ENCODE peak calls at places on chromosomes 7 and 10, in six cellular contexts. F, T, H, Y, U and K are unnamed samples.
A peak's percentile ranks its signal among the peaks of the same experiment; 100 is the strongest.

GRCh38 chr7:75729851-75730274 is 8.9 kb downstream of the HIP1 start:
- DNase-seq in F (no peak), T (peak; percentile 35), H (no peak), Y (no peak), U (no peak), K (no peak)

GRCh38 chr7:116546916-116547315 is 22.1 kb downstream of the CAV1 start:
- DNase-seq in F (no peak), T (no peak), H (no peak), Y (no peak), U (no peak), K (no peak)

GRCh38 chr7:1725199-1725701 is 55.2 kb downstream of the ELFN1 start:
- DNase-seq in F (no peak), T (no peak), H (no peak), Y (no peak), U (no peak), K (no peak)

GRCh38 chr10:6694447-6695155 is 114.5 kb upstream of the PRKCQ start:
- DNase-seq in F (no peak), T (peak; percentile 22), H (no peak), Y (no peak), U (no peak), K (no peak)

GRCh38 chr7:41147651-41148360 is 555.1 kb downstream of the INHBA start:
- DNase-seq in F (no peak), T (no peak), H (no peak), Y (no peak), U (no peak), K (no peak)

GRCh38 chr7:893686-894085 is 17.3 kb downstream of the GET4 start:
- DNase-seq in F (no peak), T (no peak), H (no peak), Y (no peak), U (no peak), K (no peak)

GRCh38 chr10:17233534-17233933 is 5.5 kb downstream of the VIM start:
- DNase-seq in F (no peak), T (no peak), H (no peak), Y (no peak), U (no peak), K (no peak)

GRCh38 chr7:158596309-158596708 is 8.7 kb upstream of the PTPRN2 start:
- DNase-seq in F (no peak), T (no peak), H (no peak), Y (no peak), U (no peak), K (no peak)

GRCh38 chr7:142477079-142477651 is 219.3 kb upstream of the PRSS58 start:
- DNase-seq in F (no peak), T (no peak), H (no peak), Y (peak; percentile 27), U (no peak), K (no peak)

GRCh38 chr10:119750391-119751230 is 24.8 kb downstream of the INPP5F start:
- DNase-seq in F (peak; percentile 72), T (peak; percentile 80), H (peak; percentile 79), Y (peak; percentile 82), U (peak; percentile 36), K (peak; percentile 73)

GRCh38 chr7:2288986-2289611 is 25.1 kb downstream of the SNX8 start:
- DNase-seq in F (no peak), T (no peak), H (no peak), Y (no peak), U (no peak), K (no peak)

GRCh38 chr10:119030421-119031250 is 1.1 kb downstream of the NANOS1 start:
- DNase-seq in F (peak; percentile 74), T (peak; percentile 74), H (peak; percentile 72), Y (peak; percentile 47), U (peak; percentile 62), K (peak; percentile 52)

DNA sequence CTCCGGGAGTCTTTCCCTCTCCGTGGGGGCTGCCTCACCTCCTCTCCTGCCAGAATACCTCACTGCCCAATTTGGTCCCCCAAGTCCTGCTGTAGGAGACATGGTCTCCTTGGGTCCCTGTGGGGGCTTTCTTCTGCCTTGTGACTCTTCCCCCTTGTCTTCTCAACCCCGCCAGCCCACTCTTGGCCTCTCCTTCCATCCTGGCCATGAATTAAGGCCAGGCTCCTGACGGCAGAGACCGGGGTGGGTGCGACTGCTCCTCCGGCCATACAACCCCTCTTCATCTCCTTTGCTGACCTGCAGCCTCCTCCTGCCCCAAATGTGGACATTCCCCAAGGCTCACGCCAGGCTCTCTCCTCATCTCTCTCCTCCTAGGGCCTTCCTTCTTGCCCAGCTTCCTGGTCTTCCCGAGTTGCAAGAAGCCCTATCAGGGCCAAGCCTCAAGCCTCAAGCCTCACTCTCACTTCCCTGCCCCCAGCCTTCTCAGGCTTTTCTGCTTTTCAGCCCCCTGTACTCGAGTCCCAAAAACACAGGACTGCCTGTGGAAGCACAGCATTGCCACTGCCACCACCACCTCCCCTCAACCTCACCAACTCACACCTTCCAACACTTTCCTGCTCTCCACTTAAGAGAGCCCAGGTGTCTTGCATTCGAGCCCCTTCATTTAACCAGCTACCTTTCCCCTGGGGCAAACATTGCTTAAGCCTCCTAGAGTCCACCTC is 1.3 kb downstream of the PNLIPRP2 start:
- DNase-seq in F (no peak), T (no peak), H (no peak), Y (no peak), U (no peak), K (no peak)
- TF ChIP-seq BHLHE40 in F (no peak), T (no peak), H (no peak), Y (no peak), U (no peak), K (no peak)

GRCh38 chr7:30524545-30524944 is 19.9 kb upstream of the GGCT start:
- DNase-seq in F (no peak), T (no peak), H (no peak), Y (no peak), U (no peak), K (peak; percentile 52)
- TF ChIP-seq BHLHE40 in F (no peak), T (no peak), H (no peak), Y (no peak), U (no peak), K (no peak)

DNA sequence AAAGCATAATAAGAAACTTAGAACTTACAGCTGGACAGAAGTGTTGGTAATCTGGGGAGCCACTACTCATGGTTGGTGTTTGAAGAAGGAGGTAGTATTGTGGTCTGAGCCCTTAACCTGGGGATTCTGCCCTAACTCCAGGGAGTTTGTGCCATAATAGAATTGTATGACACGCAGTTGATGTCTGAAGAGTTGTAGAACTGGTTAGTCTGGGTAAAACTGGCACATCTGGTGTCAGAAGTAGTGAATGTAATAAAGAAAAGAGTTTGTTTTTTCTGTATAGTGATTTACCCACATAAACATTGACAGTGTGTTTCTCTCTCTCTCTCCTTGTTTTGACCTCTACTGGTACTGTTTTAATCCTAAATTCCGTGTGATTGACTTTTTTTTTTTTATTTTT is 448.1 kb upstream of the SEMA3D start:
- DNase-seq in F (no peak), T (no peak), H (no peak), Y (no peak), U (no peak), K (no peak)
- TF ChIP-seq BHLHE40 in F (no peak), T (no peak), H (no peak), Y (no peak), U (no peak), K (no peak)

GRCh38 chr7:32582036-32582435 is 86.7 kb downstream of the AVL9 start:
- DNase-seq in F (no peak), T (no peak), H (no peak), Y (peak; percentile 35), U (no peak), K (no peak)

GRCh38 chr7:32580646-32581045 is 85.4 kb downstream of the AVL9 start:
- DNase-seq in F (no peak), T (no peak), H (no peak), Y (no peak), U (no peak), K (no peak)

GRCh38 chr7:32587431-32587948 is 92.2 kb downstream of the AVL9 start:
- DNase-seq in F (peak; percentile 35), T (peak; percentile 91), H (no peak), Y (peak; percentile 89), U (no peak), K (peak; percentile 76)

GRCh38 chr7:32586291-32587221 is 91.3 kb downstream of the AVL9 start:
- DNase-seq in F (peak; percentile 47), T (peak; percentile 89), H (no peak), Y (peak; percentile 96), U (no peak), K (no peak)

DNA sequence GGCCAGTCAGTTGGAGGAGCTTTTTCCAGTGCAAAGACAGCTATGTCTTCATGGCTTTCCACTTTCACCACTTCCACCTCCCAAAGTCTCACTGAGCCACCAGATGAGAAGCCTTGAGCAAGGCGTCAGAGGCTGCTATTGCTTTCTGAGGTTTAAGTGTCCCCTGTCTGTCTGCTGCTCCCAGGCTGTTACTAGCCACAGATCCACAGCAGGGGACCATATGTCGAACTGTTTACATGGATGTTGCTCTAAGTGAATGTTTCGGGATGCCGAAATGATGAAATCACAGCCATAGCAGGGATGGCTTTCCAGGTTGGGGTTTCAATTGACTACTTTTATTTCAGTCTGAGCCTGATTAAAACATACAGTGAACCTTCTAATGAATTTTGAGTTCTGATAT is 88.5 kb downstream of the AVL9 start:
- DNase-seq in F (no peak), T (no peak), H (no peak), Y (peak; percentile 87), U (no peak), K (no peak)
- TF ChIP-seq BHLHE40 in F (no peak), T (no peak), H (no peak), Y (no peak), U (no peak), K (no peak)

DNA sequence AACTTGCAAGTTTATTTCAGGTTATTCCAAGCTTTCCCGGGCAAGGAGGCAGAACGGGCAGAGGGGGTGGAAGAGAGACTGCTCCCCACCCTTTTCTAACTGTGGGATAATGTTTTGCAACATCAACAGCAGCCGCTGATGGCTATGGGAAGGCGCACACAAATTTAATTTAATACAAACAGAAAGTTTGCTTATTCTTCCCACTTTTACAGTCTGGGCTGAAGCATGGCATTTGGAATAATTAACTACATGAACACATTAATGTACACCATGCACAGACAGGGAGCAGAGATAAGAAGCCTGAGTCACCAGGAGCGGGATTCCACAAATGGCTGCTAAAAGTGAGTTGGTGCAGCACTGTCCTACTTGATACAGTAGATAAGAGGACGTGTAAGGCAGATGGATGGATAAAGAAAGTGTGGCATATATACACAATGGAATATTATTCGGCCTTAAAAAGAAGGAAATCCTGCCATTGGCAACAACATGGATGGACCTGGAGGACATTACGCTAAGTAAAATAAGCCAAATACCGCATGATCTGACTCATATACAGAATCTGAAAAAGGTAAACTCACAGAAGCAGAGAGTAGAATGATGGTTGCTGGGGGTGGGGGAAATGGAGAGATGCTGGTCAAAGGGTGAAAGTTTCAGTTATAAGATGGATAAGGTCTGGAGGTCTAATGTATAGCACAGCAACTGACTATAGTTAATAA is 36.5 kb downstream of the AFAP1L2 start:
- DNase-seq in F (peak; percentile 2), T (peak; percentile 75), H (no peak), Y (no peak), U (no peak), K (no peak)
- TF ChIP-seq BHLHE40 in F (no peak), T (no peak), H (no peak), Y (no peak), U (no peak), K (no peak)

GRCh38 chr10:59265140-59265539 is 88.7 kb downstream of the PHYHIPL start:
- DNase-seq in F (no peak), T (no peak), H (peak; percentile 26), Y (no peak), U (no peak), K (no peak)

GRCh38 chr10:59268460-59268859 is 92.0 kb downstream of the PHYHIPL start:
- DNase-seq in F (no peak), T (no peak), H (no peak), Y (no peak), U (no peak), K (no peak)

GRCh38 chr10:59271160-59271559 is 91.2 kb downstream of the FAM13C start:
- DNase-seq in F (no peak), T (no peak), H (no peak), Y (no peak), U (no peak), K (no peak)

GRCh38 chr10:59266321-59266720 is 89.9 kb downstream of the PHYHIPL start:
- DNase-seq in F (no peak), T (no peak), H (no peak), Y (no peak), U (no peak), K (no peak)
- TF ChIP-seq BHLHE40 in F (no peak), T (no peak), H (no peak), Y (no peak), U (no peak), K (no peak)